ENCODE peak calls at places on chromosomes 3 and 15, in seven cellular contexts. K is HTR-8/SVneo; G is T-cell; C is activated T-cell treated with anti-CD3 and anti-CD28 coated beads, Interleukin-2, amount 50 U/mL, for 72 hours; M is stimulated activated CD8-positive, alpha-beta memory T cell treated with anti-CD3 and anti-CD28 coated beads, Interleukin-12 subunit alpha, Interleukin-12 subunit beta, amount 100 ng/mL, for 4 hours; S is cardiac muscle cell; L is EL. A is an unnamed sample.

GRCh38 chr3:49238274-49239127 is 38.5 kb downstream of the C3orf62 start:
- DNase-seq in K (no peak), G (no peak), C (peak; percentile 4), M (no peak), S (peak; percentile 92), L (no peak), A (no peak)

GRCh38 chr15:63519548-63520178 is 15.3 kb downstream of the USP3 start:
- DNase-seq in K (no peak), G (no peak), C (no peak), M (no peak), S (no peak), L (no peak), A (no peak)

GRCh38 chr15:51331141-51331540 is 7.3 kb downstream of the CYP19A1 start:
- DNase-seq in K (no peak), G (no peak), C (no peak), M (no peak), S (peak; percentile 73), L (no peak), A (no peak)

GRCh38 chr15:95793226-95793625 is 537.3 kb upstream of the NR2F2 start:
- DNase-seq in K (no peak), G (no peak), C (no peak), M (no peak), S (no peak), L (peak; percentile 66), A (no peak)

GRCh38 chr3:132535575-132536441 is 61.3 kb upstream of the ACKR4 start:
- DNase-seq in K (peak; percentile 60), G (peak; percentile 31), C (peak; percentile 54), M (no peak), S (peak; percentile 91), L (peak; percentile 81), A (peak; percentile 33)

GRCh38 chr15:48976444-48977088 is 12.8 kb upstream of the SHC4 start:
- DNase-seq in K (no peak), G (no peak), C (no peak), M (no peak), S (no peak), L (no peak), A (no peak)

GRCh38 chr3:115279939-115280338 is 132.9 kb upstream of the ZBTB20 start:
- DNase-seq in K (no peak), G (no peak), C (no peak), M (no peak), S (peak; percentile 72), L (no peak), A (no peak)

GRCh38 chr3:82423485-82423884 is 662.0 kb upstream of the GBE1 start:
- DNase-seq in K (no peak), G (no peak), C (no peak), M (no peak), S (no peak), L (no peak), A (no peak)

GRCh38 chr3:120550546-120550945 is 45.6 kb upstream of the NDUFB4 start:
- DNase-seq in K (no peak), G (no peak), C (no peak), M (no peak), S (peak; percentile 46), L (peak; percentile 31), A (no peak)

GRCh38 chr3:150755902-150756301 is 7.1 kb downstream of the SIAH2 start:
- DNase-seq in K (no peak), G (no peak), C (no peak), M (no peak), S (peak; percentile 54), L (no peak), A (no peak)

GRCh38 chr3:73855792-73856191 is 231.1 kb upstream of the PDZRN3 start:
- DNase-seq in K (no peak), G (no peak), C (no peak), M (no peak), S (no peak), L (no peak), A (no peak)

GRCh38 chr15:89416339-89417183 is 79.8 kb downstream of the RHCG start:
- DNase-seq in K (peak; percentile 83), G (peak; percentile 59), C (peak; percentile 89), M (peak; percentile 32), S (peak; percentile 72), L (peak; percentile 77), A (peak; percentile 94)

GRCh38 chr3:170419301-170420087 is 826 bp downstream of the CLDN11 start:
- DNase-seq in K (peak; percentile 54), G (no peak), C (no peak), M (no peak), S (peak; percentile 65), L (peak; percentile 17), A (no peak)

A was measured in GM13977.